ENCODE peak calls at places on chromosomes 13 and 19, in seven cellular contexts. X, T, D, L, C, N and R are unnamed samples. For H3K4me1, the result is how much of the 10 kb centered on the place peaks cover.

GRCh38 chr13:20689291-20689690 is 14.2 kb upstream of the IL17D start:
- DNase-seq in D (no peak), L (no peak), N (no peak), C (no peak), X (no peak), T (no peak), R (no peak)

GRCh38 chr19:51083783-51084182 is 1.1 kb upstream of the KLK14 start:
- DNase-seq in X (peak), D (no peak), C (no peak), L (no peak), N (no peak), T (no peak), R (no peak)

GRCh38 chr13:59409651-59410200 is 754.0 kb downstream of the DIAPH3 start:
- DNase-seq in X (no peak), T (no peak), L (no peak), D (no peak), N (no peak), C (no peak), R (no peak)

GRCh38 chr19:38433268-38433733 is at the start of gene RYR1:
- DNase-seq in T (no peak), N (no peak), C (peak), L (no peak), X (peak), D (peak), R (no peak)

GRCh38 chr19:52200044-52200443 is 10.2 kb downstream of the PPP2R1A start:
- DNase-seq in C (no peak), X (no peak), D (no peak), L (no peak), N (no peak), T (peak), R (no peak)

GRCh38 chr19:56348289-56348877 is 33.7 kb upstream of the ZSCAN5A start:
- DNase-seq in T (no peak), D (no peak), L (no peak), C (no peak), N (no peak), X (no peak), R (no peak)

GRCh38 chr13:60759499-60759898 is 362.5 kb downstream of the TDRD3 start:
- DNase-seq in L (peak), C (peak), X (no peak), N (no peak), D (no peak), T (no peak), R (no peak)

GRCh38 chr19:38513762-38514167 is 80.3 kb downstream of the RYR1 start:
- DNase-seq in T (no peak), N (no peak), D (no peak), C (no peak), X (no peak), L (no peak), R (no peak)

GRCh38 chr19:8161135-8161646 is 11.8 kb upstream of the FBN3 start:
- DNase-seq in T (no peak), C (peak), X (no peak), N (no peak), L (peak), D (no peak), R (no peak)

GRCh38 chr13:87089391-87089790 is 581.8 kb upstream of the SLITRK5 start:
- DNase-seq in N (no peak), L (no peak), C (no peak), X (no peak), T (no peak), D (no peak), R (no peak)

GRCh38 chr13:45621950-45622349 is 6.4 kb upstream of the ERICH6B start:
- DNase-seq in C (no peak), D (no peak), T (no peak), N (no peak), X (no peak), L (no peak), R (no peak)

GRCh38 chr19:4103073-4103418 is 20.9 kb downstream of the MAP2K2 start:
- DNase-seq in N (no peak), L (no peak), D (no peak), X (no peak), C (no peak), T (no peak), R (no peak)

GRCh38 chr19:48877900-48878218 is 5.6 kb downstream of the PPP1R15A start:
- DNase-seq in D (no peak), X (no peak), N (no peak), L (no peak), C (no peak), T (no peak), R (no peak)

GRCh38 chr13:66414196-66414800 is 815.8 kb downstream of the PCDH9 start:
- DNase-seq in T (no peak), X (no peak), L (no peak), N (no peak), D (no peak), C (no peak), R (no peak)

DNA sequence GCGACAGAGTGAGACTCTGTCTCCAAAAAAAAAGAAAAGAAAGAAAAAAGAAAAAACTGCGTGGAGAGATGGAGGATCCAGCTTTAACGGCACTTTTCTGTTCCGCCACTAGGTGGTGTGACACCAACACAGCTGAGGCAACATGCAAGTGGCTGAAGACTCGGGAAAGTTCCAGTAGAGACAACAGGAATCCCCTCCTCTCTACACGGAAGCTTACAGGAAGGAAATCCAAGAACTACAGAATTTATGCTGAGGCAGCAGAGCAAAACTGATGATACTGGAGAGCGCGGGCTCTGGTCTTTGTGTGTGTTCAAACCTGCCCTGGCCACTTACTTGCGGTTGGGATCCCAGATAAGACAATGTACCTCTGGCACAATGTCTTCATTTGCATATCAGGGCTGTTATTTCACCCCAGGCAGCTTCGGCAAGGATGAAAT is 9.9 kb downstream of the RANBP3 start:
- DNase-seq in C (peak), N (peak), X (peak), L (peak), T (no peak), D (peak), R (no peak)
- TF ChIP-seq CTCF in C (peak), N (peak), X (peak), L (peak), T (peak), D (peak), R (peak)

GRCh38 chr13:98960331-98961203 is 17.3 kb downstream of the DOCK9 start:
- DNase-seq in D (no peak), N (no peak), T (no peak), C (no peak), L (no peak), X (no peak), R (no peak)
- H3K27ac ChIP-seq in D (no peak), N (no peak), T (no peak), C (no peak), L (no peak), X (no peak), R (peak)

GRCh38 chr19:953501-954271 is 27.9 kb downstream of the ARID3A start:
- DNase-seq in X (no peak), D (no peak), N (no peak), C (no peak), L (no peak), T (no peak), R (no peak)

GRCh38 chr19:955803-956746 is 28.1 kb upstream of the WDR18 start:
- DNase-seq in X (peak), C (no peak), N (no peak), T (no peak), D (no peak), L (peak), R (no peak)

GRCh38 chr19:954272-954671 is 28.4 kb downstream of the ARID3A start:
- DNase-seq in C (no peak), N (no peak), T (no peak), D (no peak), L (no peak), X (no peak), R (no peak)

GRCh38 chr19:952680-953500 is 27.1 kb downstream of the ARID3A start:
- DNase-seq in D (no peak), T (no peak), C (no peak), N (no peak), X (peak), L (peak), R (no peak)

GRCh38 chr19:954672-955494 is 29.0 kb downstream of the ARID3A start:
- DNase-seq in X (no peak), L (no peak), C (no peak), D (no peak), N (no peak), T (no peak), R (no peak)
- H3K4me1 ChIP-seq in X (under half), L (half or more), C (under half), D (under half), N (under half), T (under half), R (under half)

DNA sequence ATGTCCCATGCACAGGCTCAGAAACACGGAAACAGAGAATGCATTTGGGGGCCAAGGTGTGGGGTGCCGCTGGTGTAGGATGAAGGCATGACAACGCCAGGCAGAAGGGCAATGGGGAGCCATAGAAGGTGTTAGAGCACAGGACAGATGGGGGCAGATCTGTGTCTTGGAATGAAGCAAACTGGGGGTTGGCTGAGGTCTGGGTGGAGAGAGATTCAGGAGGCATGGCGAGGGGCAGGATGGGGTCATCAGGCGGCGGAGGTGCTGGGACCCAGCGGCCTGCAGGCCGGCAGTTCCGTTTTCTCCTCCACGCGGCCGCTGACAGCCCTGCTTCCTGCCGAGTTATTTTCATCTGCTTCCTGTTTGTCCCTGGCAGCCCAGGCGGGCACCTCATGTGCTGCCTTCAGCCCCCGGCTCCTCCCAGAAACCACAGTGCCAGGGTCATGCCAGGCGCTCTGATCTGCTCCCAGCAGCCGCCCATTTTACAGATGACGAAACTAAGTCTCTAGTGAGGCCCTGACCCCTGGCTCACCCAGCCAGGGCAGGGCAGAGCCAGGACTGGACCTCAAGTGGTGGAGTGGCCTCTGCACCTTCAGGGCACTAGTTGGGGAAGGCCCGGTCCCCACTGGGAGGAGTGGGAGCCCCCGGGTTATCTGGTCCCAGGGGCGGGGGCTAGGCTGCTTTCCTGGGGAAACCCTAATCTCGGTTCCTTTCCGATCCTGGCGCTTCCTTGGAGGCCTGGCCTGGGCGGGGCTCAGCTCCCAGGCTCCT is 2.2 kb downstream of the ARHGAP45 start:
- DNase-seq in L (no peak), D (peak), T (no peak), C (peak), X (peak), N (no peak), R (no peak)
- TF ChIP-seq CTCF in L (no peak), D (no peak), T (no peak), C (no peak), X (no peak), N (no peak), R (no peak)

GRCh38 chr19:17553256-17553655 is 2.2 kb upstream of the COLGALT1 start:
- DNase-seq in D (no peak), T (no peak), X (no peak), N (no peak), L (no peak), C (no peak), R (no peak)
- H3K27ac ChIP-seq in D (no peak), T (peak), X (no peak), N (no peak), L (peak), C (peak), R (peak)

GRCh38 chr13:39952244-39953233 is 297.1 kb downstream of the COG6 start:
- DNase-seq in N (no peak), X (no peak), D (no peak), L (no peak), T (no peak), C (no peak), R (no peak)

GRCh38 chr13:39951301-39951700 is 295.8 kb downstream of the COG6 start:
- DNase-seq in L (no peak), X (no peak), T (no peak), N (no peak), D (no peak), C (no peak), R (no peak)

GRCh38 chr13:39955560-39955959 is 300.1 kb downstream of the COG6 start:
- DNase-seq in T (no peak), L (no peak), N (no peak), C (no peak), D (no peak), X (no peak), R (no peak)

GRCh38 chr13:39956036-39956435 is 300.6 kb downstream of the COG6 start:
- DNase-seq in L (no peak), X (no peak), T (no peak), N (no peak), C (no peak), D (peak), R (no peak)

GRCh38 chr13:39954476-39954875 is 299.0 kb downstream of the COG6 start:
- DNase-seq in T (no peak), C (no peak), L (no peak), X (no peak), N (no peak), D (no peak), R (no peak)
- H3K4me1 ChIP-seq in T (under half), C (under half), L (under half), X (under half), N (under half), D (under half), R (under half)

GRCh38 chr19:2440515-2440914 is 13.1 kb upstream of the TIMM13 start:
- DNase-seq in L (no peak), X (no peak), T (no peak), C (no peak), N (no peak), D (no peak), R (no peak)

GRCh38 chr19:2443785-2444182 is 13.0 kb downstream of the LMNB2 start:
- DNase-seq in X (no peak), N (no peak), D (no peak), L (no peak), C (no peak), T (no peak), R (no peak)

GRCh38 chr19:2438178-2438577 is 10.8 kb upstream of the TIMM13 start:
- DNase-seq in X (no peak), N (no peak), T (no peak), L (no peak), D (no peak), C (no peak), R (no peak)

GRCh38 chr19:2443116-2443784 is 13.5 kb downstream of the LMNB2 start:
- DNase-seq in X (no peak), D (no peak), N (no peak), C (no peak), L (no peak), T (no peak), R (no peak)

GRCh38 chr19:2441096-2441752 is 13.8 kb upstream of the TIMM13 start:
- DNase-seq in D (no peak), C (no peak), X (no peak), T (no peak), L (no peak), N (no peak), R (no peak)
- TF ChIP-seq CTCF in D (no peak), C (no peak), X (no peak), T (no peak), L (no peak), N (no peak), R (no peak)

DNA sequence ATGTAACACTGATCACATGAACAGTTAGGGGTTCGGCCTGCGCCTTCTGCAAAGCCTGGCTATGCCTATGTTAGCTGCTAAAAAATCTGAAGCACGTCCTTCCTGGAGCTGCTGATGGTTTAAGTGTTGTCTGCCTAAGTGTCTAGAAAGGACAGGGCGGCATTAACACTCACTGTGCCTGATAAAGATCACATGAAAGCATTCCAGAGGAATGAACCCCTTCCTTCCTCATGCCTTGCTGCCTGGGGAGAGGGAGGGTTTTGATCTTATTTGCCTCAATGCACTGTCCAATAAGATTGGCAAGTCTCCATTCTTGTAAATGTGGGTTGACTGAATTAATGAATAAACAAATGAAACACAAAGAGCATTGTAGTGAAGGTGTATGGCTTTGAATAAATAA is 5.2 kb downstream of the DOCK9 start:
- DNase-seq in X (no peak), N (no peak), D (no peak), L (no peak), T (no peak), C (no peak), R (no peak)
- H3K27ac ChIP-seq in X (no peak), N (no peak), D (no peak), L (no peak), T (no peak), C (no peak), R (no peak)